ENCODE peak calls at places on chromosomes 6 and 20, in five cellular contexts. B, O, I, P and J are unnamed samples.

GRCh38 chr6:291697-292505 is at the start of gene DUSP22:
- DNase-seq in B (peak), O (peak), I (peak), P (peak), J (peak)

GRCh38 chr6:134312038-134312660 is 5.8 kb downstream of the SGK1 start:
- DNase-seq in B (no peak), O (no peak), I (no peak), P (no peak), J (no peak)

GRCh38 chr20:46651091-46651962 is at the start of gene SLC13A3:
- DNase-seq in B (no peak), O (no peak), I (no peak), P (no peak), J (no peak)

GRCh38 chr6:53744321-53744720 is 50.5 kb upstream of the LRRC1 start:
- DNase-seq in B (no peak), O (no peak), I (no peak), P (no peak), J (no peak)

GRCh38 chr20:25016471-25016870 is 23.9 kb upstream of the APMAP start:
- DNase-seq in B (no peak), O (peak), I (no peak), P (no peak), J (no peak)

GRCh38 chr6:40307712-40308111 is 279.5 kb downstream of the LRFN2 start:
- DNase-seq in B (no peak), O (no peak), I (no peak), P (no peak), J (no peak)

GRCh38 chr20:44601801-44602204 is 19.4 kb downstream of the PKIG start:
- DNase-seq in B (peak), O (peak), I (no peak), P (peak), J (no peak)

GRCh38 chr6:142846459-142846831 is 98.5 kb downstream of the HIVEP2 start:
- DNase-seq in B (no peak), O (no peak), I (no peak), P (peak), J (no peak)

GRCh38 chr6:25006565-25007001 is 70.8 kb upstream of the RIPOR2 start:
- DNase-seq in B (peak), O (peak), I (no peak), P (peak), J (peak)

GRCh38 chr6:2721219-2721618 is 29.5 kb downstream of the MYLK4 start:
- DNase-seq in B (no peak), O (no peak), I (no peak), P (no peak), J (no peak)

GRCh38 chr20:49846206-49846807 is 33.7 kb downstream of the SLC9A8 start:
- DNase-seq in B (peak), O (peak), I (peak), P (peak), J (peak)

GRCh38 chr20:34538671-34539123 is 19.8 kb upstream of the MAP1LC3A start:
- DNase-seq in B (no peak), O (peak), I (peak), P (peak), J (peak)

GRCh38 chr6:96675617-96676016 is 112.7 kb downstream of the FHL5 start:
- DNase-seq in B (no peak), O (no peak), I (no peak), P (no peak), J (no peak)

GRCh38 chr20:4369798-4370124 is 351.9 kb upstream of the PRND start:
- DNase-seq in B (no peak), O (no peak), I (peak), P (no peak), J (peak)

GRCh38 chr20:58950603-58951002 is 30.5 kb upstream of the NELFCD start:
- DNase-seq in B (no peak), O (no peak), I (no peak), P (no peak), J (no peak)

GRCh38 chr6:152338335-152339125 is 298.6 kb downstream of the SYNE1 start:
- DNase-seq in B (peak), O (peak), I (peak), P (peak), J (peak)

GRCh38 chr6:157106487-157106886 is 216.8 kb downstream of the TMEM242 start:
- DNase-seq in B (no peak), O (no peak), I (no peak), P (peak), J (peak)

GRCh38 chr6:57267586-57268293 is 45.6 kb upstream of the RAB23 start:
- DNase-seq in B (peak), O (peak), I (no peak), P (peak), J (peak)

GRCh38 chr6:2713473-2714358 is 37.0 kb downstream of the MYLK4 start:
- DNase-seq in B (no peak), O (no peak), I (no peak), P (peak), J (no peak)

GRCh38 chr6:147468634-147469033 is 39.9 kb upstream of the SAMD5 start:
- DNase-seq in B (no peak), O (no peak), I (no peak), P (no peak), J (no peak)

GRCh38 chr20:49913399-49914047 is 1.8 kb downstream of the SPATA2 start:
- DNase-seq in B (no peak), O (no peak), I (no peak), P (no peak), J (no peak)

GRCh38 chr6:139919107-139920026 is 544.9 kb upstream of the CITED2 start:
- DNase-seq in B (no peak), O (no peak), I (no peak), P (no peak), J (no peak)

GRCh38 chr20:43243672-43244269 is 54.1 kb upstream of the PTPRT start:
- DNase-seq in B (no peak), O (peak), I (no peak), P (no peak), J (no peak)

GRCh38 chr6:112030206-112030932 is 23.5 kb upstream of the CCN6 start:
- DNase-seq in B (no peak), O (no peak), I (no peak), P (no peak), J (no peak)

GRCh38 chr20:12970372-12970821 is 38.4 kb upstream of the SPTLC3 start:
- DNase-seq in B (peak), O (no peak), I (no peak), P (peak), J (peak)

GRCh38 chr6:41167173-41167963 is 4.5 kb upstream of the TREM2 start:
- DNase-seq in B (no peak), O (no peak), I (no peak), P (peak), J (peak)

GRCh38 chr20:5863040-5863811 is 87.1 kb downstream of the TRMT6 start:
- DNase-seq in B (no peak), O (peak), I (no peak), P (peak), J (no peak)

GRCh38 chr6:51901766-51902165 is 185.6 kb downstream of the PKHD1 start:
- DNase-seq in B (no peak), O (no peak), I (no peak), P (no peak), J (no peak)

GRCh38 chr6:144845181-144845580 is 560.0 kb downstream of the UTRN start:
- DNase-seq in B (no peak), O (no peak), I (no peak), P (no peak), J (no peak)

GRCh38 chr20:23773127-23773526 is 22.4 kb upstream of the CST1 start:
- DNase-seq in B (no peak), O (no peak), I (no peak), P (no peak), J (no peak)

GRCh38 chr6:163414367-163415175 is at the start of gene QKI:
- DNase-seq in B (peak), O (peak), I (peak), P (peak), J (peak)

GRCh38 chr20:12969071-12969669 is 39.6 kb upstream of the SPTLC3 start:
- DNase-seq in B (no peak), O (no peak), I (no peak), P (no peak), J (no peak)

GRCh38 chr20:12788936-12789335 is 219.8 kb upstream of the SPTLC3 start:
- DNase-seq in B (no peak), O (no peak), I (no peak), P (no peak), J (no peak)

GRCh38 chr20:46752639-46753235 is 43.3 kb downstream of the SLC2A10 start:
- DNase-seq in B (peak), O (peak), I (peak), P (peak), J (peak)

GRCh38 chr6:116461563-116462507 is 660 bp downstream of the CALHM6 start:
- DNase-seq in B (peak), O (peak), I (peak), P (peak), J (peak)

GRCh38 chr6:166554316-166554715 is 32.2 kb downstream of the RAMACL start:
- DNase-seq in B (peak), O (no peak), I (no peak), P (peak), J (no peak)

GRCh38 chr6:32191696-32192607 is 491 bp downstream of the GPSM3 start:
- DNase-seq in B (no peak), O (peak), I (no peak), P (no peak), J (peak)

GRCh38 chr6:79762370-79762769 is 131.2 kb downstream of the SH3BGRL2 start:
- DNase-seq in B (no peak), O (no peak), I (no peak), P (peak), J (no peak)
- TF ChIP-seq CTCF in B (no peak), O (no peak), I (no peak), P (peak), J (no peak)

DNA sequence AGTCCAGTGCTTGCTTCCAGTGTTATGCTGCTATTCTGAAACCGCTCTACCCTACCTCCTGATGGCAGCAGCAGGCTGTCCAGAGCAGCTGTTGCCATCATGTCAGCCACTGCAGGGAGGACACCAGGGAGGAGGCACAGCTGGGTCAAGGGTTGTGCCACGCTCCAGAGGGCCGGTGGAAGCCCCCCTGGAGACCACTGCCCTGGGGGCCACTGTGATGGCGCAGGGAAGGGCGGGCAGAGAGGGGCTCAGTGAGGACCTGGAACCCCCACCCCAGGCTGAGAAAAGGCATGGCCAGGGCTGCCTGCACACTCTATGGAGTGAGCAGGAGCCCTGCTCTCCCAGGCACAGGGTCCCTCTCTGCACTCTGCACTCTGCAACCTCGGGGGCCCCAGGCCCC is 271.3 kb upstream of the BTBD3 start:
- DNase-seq in B (no peak), O (no peak), I (no peak), P (no peak), J (no peak)
- TF ChIP-seq CTCF in B (no peak), O (no peak), I (no peak), P (no peak), J (no peak)

GRCh38 chr6:34243901-34244884 is 4.6 kb downstream of the SMIM29 start:
- DNase-seq in B (peak), O (peak), I (peak), P (peak), J (peak)
- TF ChIP-seq CTCF in B (no peak), O (no peak), I (peak), P (peak), J (no peak)

DNA sequence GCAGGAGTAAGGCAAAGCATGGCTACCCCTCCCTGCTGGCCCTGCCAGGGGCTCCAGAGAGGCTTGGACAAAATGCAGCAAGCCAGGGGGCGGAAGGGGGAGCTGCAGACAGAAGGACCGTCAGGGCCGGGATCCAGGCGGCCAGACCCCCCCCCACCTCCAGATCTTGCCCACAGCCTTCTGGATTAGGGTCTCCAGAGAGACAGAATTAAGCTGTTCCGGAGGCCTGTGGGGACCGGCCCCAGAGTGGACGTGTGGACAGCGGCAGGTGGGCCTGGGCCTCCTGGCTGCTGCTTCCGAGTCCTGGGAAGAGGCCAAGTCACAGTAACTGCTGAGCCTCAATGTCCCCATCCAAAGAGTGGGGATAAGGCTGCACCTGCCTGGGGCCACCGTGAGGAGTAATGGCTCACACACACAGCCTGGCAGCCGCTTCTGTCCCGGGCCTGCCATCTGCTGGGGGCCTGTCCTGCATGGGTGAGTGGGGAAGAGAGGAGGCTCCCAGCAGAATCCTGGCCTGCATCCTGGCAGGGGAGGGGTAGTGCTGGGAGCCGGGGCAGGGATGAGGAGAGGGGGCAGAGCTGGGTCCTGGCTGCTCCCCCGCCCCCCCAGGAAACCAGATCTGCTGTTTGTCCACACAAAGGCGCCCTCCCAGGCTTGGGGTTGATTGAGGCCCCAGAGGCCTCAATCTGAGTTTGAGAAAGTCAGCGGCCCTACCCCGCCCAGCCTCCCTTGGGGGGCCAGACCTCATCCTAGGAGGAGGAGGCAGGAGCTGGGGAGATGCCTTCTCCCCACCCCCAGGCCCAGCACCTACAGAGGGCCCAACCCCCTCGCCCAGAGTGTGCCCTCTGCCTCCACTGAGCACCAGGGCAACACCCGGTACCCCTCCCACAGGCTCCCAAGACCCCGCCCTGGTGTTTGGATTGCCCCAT is 3.9 kb downstream of the LAMA5 start:
- DNase-seq in B (peak), O (peak), I (no peak), P (no peak), J (no peak)
- TF ChIP-seq CTCF in B (no peak), O (no peak), I (no peak), P (no peak), J (no peak)

DNA sequence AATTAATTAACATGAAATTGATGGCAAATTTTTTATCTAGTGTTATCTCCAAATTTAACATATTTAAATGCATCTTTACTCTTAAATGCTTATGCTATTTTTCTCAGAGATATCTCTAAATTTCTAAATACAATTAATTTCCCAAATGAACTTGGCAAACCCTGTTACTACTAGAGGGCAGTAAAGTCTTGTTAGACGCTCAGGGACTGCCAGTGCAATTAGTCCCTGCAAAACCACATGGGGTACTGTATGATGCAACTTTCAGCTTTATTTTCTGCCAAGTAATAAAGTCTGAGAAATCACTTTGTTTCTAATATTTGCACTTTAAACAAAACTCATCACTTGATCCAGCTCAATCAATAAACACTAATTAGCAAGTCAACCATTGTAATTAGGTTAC is 76.0 kb upstream of the ADGRB3 start:
- DNase-seq in B (no peak), O (no peak), I (no peak), P (no peak), J (no peak)
- TF ChIP-seq CTCF in B (no peak), O (no peak), I (no peak), P (no peak), J (no peak)

DNA sequence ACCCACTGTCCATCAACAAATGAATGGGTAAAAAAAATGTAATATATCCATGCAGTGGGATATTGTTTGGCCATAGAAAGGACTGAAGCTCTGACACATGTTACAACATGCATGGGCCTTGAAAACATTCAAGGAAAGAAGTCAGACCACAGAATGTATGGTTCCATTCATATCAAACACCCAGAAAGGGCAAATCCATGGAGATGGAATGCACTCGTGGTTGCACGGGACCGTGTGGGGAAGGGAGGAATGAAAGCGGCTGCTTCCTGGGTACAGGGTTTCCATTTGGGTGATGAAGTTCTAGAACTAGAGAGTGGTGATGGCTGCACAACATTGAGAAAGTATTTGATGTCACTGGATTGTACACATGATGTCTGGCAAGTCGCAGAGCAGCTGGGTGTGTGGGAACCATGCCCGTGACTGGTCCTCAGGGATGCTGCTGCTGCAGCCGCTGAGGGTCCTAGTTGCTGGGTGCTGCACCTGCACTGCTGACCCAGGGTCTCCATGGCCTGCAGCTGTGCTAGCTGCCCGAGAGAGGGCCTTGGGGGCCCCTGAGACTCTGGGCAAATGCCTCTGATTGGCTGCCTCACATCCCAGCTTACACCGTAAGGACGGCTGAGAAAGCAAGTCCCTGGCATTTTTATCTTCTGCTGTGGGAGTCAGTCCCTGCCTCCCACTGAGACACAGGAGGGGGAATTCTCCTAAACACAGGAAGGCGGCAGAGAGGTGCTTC is 220.2 kb downstream of the NRN1 start:
- DNase-seq in B (no peak), O (no peak), I (no peak), P (no peak), J (no peak)
- TF ChIP-seq CTCF in B (no peak), O (no peak), I (no peak), P (no peak), J (no peak)

DNA sequence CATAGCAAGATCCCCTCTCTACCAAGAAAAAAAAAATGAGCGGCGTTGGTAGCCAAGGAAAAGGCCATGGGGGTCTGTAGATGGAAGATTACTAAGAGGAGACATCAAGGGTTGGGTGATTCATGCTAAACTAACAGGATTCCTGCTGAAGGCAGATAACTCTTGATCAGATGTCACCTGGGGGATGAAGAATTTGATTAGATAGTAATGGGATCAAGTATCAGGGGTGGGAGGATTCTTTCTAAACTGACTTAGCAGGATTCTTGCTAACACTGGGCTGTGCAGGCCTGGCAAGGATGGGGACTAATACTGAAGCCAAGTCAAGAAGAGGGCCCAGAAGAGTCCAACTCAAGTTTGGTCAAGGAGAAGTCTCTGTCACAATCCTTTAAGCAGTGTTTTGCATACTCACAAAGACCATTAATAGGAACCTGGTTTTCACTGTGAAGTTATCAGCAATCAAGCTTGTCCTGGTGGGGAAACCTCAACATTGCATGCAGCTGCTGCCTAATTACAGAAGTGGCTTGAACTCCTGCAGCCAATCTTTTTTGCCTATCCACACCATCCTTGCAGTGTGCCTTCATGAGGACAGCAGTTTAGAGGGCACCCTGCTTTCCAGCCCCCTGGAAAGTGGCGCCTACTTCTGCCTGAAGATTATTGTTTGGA is 61.3 kb downstream of the ANKRD6 start:
- DNase-seq in B (no peak), O (no peak), I (peak), P (no peak), J (no peak)
- TF ChIP-seq CTCF in B (no peak), O (no peak), I (no peak), P (no peak), J (no peak)